ENCODE peak calls at places on chromosomes 11 and 22, in seven cellular contexts. One of them, this sample, is unnamed.
A peak's percentile ranks its signal among the peaks of the same experiment; 100 is the strongest.

GRCh38 chr11:116596346-116597260 is 176.2 kb downstream of the BUD13 start:
- DNase-seq in bronchial epithelial cell: no peak
- DNase-seq in heart left ventricle: no peak
- DNase-seq in nephron progenitor cell: no peak
- DNase-seq in AG10803: no peak
- DNase-seq in IMR-90: no peak
- DNase-seq in breast epithelium: no peak
- DNase-seq in this sample: no peak

GRCh38 chr11:124109377-124109776 is 5.9 kb upstream of the VWA5A start:
- DNase-seq in nephron progenitor cell: no peak
- DNase-seq in IMR-90: no peak
- DNase-seq in heart left ventricle: no peak
- DNase-seq in bronchial epithelial cell: no peak
- DNase-seq in AG10803: no peak
- DNase-seq in breast epithelium: no peak
- DNase-seq in this sample: no peak

GRCh38 chr11:12244156-12244555 is 133.2 kb upstream of the PARVA start:
- DNase-seq in bronchial epithelial cell: no peak
- DNase-seq in breast epithelium: no peak
- DNase-seq in heart left ventricle: no peak
- DNase-seq in nephron progenitor cell: no peak
- DNase-seq in IMR-90: no peak
- DNase-seq in AG10803: no peak
- DNase-seq in this sample: no peak

GRCh38 chr11:123454060-123454651 is 24.1 kb downstream of the GRAMD1B start:
- DNase-seq in IMR-90: peak; percentile 61
- DNase-seq in bronchial epithelial cell: peak; percentile 95
- DNase-seq in AG10803: no peak
- DNase-seq in nephron progenitor cell: no peak
- DNase-seq in breast epithelium: no peak
- DNase-seq in heart left ventricle: peak; percentile 49
- DNase-seq in this sample: no peak

GRCh38 chr22:22195265-22196017 is 49.1 kb upstream of the VPREB1 start:
- DNase-seq in nephron progenitor cell: peak; percentile 89
- DNase-seq in bronchial epithelial cell: peak; percentile 66
- DNase-seq in IMR-90: peak; percentile 37
- DNase-seq in AG10803: peak; percentile 31
- DNase-seq in breast epithelium: peak; percentile 72
- DNase-seq in heart left ventricle: no peak
- DNase-seq in this sample: peak; percentile 71

GRCh38 chr11:67594480-67594879 is 10.9 kb downstream of the GSTP1 start:
- DNase-seq in AG10803: no peak
- DNase-seq in bronchial epithelial cell: no peak
- DNase-seq in IMR-90: no peak
- DNase-seq in heart left ventricle: no peak
- DNase-seq in nephron progenitor cell: no peak
- DNase-seq in breast epithelium: no peak
- DNase-seq in this sample: no peak

GRCh38 chr11:100557830-100558611 is 129.1 kb upstream of the ARHGAP42 start:
- DNase-seq in nephron progenitor cell: no peak
- DNase-seq in IMR-90: peak; percentile 63
- DNase-seq in AG10803: peak; percentile 58
- DNase-seq in breast epithelium: no peak
- DNase-seq in bronchial epithelial cell: peak; percentile 78
- DNase-seq in heart left ventricle: no peak
- DNase-seq in this sample: no peak

GRCh38 chr11:117786099-117786870 is 10.7 kb downstream of the DSCAML1 start:
- DNase-seq in breast epithelium: no peak
- DNase-seq in heart left ventricle: no peak
- DNase-seq in bronchial epithelial cell: peak; percentile 37
- DNase-seq in nephron progenitor cell: peak; percentile 23
- DNase-seq in IMR-90: no peak
- DNase-seq in AG10803: no peak
- DNase-seq in this sample: no peak

GRCh38 chr11:121572581-121573059 is 119.9 kb upstream of the SORL1-AS1 start:
- DNase-seq in IMR-90: no peak
- DNase-seq in bronchial epithelial cell: no peak
- DNase-seq in nephron progenitor cell: no peak
- DNase-seq in heart left ventricle: no peak
- DNase-seq in AG10803: no peak
- DNase-seq in breast epithelium: no peak
- DNase-seq in this sample: no peak

GRCh38 chr11:117792241-117792640 is 4.8 kb downstream of the DSCAML1 start:
- DNase-seq in heart left ventricle: no peak
- DNase-seq in bronchial epithelial cell: no peak
- DNase-seq in nephron progenitor cell: no peak
- DNase-seq in AG10803: no peak
- DNase-seq in IMR-90: no peak
- DNase-seq in breast epithelium: no peak
- DNase-seq in this sample: no peak

GRCh38 chr22:42928969-42929837 is 72.1 kb upstream of the ARFGAP3 start:
- DNase-seq in IMR-90: no peak
- DNase-seq in nephron progenitor cell: no peak
- DNase-seq in heart left ventricle: no peak
- DNase-seq in bronchial epithelial cell: no peak
- DNase-seq in breast epithelium: no peak
- DNase-seq in AG10803: peak; percentile 62
- DNase-seq in this sample: no peak

DNA sequence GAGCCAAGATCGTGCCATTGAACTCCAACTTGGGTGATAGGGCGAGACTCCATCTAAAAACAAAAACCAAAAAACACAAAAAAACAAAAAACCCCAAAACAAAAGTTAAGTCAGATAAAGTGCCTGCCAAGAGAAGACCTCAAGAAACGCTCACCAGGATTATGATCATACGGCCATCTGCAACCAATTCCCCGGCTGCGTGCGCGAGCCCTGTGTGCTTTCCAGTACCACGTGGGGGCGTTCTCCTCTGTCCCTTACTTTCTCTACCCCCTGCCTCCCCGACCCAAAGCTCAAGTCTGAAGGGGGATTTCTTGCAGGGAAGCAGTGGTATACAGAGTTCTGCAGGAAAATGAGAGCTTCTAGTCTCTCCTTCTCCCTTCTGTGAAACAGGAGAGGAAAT is 10.5 kb upstream of the RPS19BP1 start:
- DNase-seq in IMR-90: peak; percentile 32
- DNase-seq in bronchial epithelial cell: no peak
- DNase-seq in AG10803: no peak
- DNase-seq in nephron progenitor cell: peak; percentile 57
- DNase-seq in heart left ventricle: no peak
- DNase-seq in breast epithelium: no peak
- DNase-seq in this sample: no peak
- TF ChIP-seq CTCF in IMR-90: peak; percentile 55
- TF ChIP-seq CTCF in bronchial epithelial cell: peak; percentile 55
- TF ChIP-seq CTCF in AG10803: peak; percentile 36
- TF ChIP-seq CTCF in nephron progenitor cell: peak; percentile 49
- TF ChIP-seq CTCF in heart left ventricle: no peak
- TF ChIP-seq CTCF in breast epithelium: no peak
- TF ChIP-seq CTCF in this sample: no peak

DNA sequence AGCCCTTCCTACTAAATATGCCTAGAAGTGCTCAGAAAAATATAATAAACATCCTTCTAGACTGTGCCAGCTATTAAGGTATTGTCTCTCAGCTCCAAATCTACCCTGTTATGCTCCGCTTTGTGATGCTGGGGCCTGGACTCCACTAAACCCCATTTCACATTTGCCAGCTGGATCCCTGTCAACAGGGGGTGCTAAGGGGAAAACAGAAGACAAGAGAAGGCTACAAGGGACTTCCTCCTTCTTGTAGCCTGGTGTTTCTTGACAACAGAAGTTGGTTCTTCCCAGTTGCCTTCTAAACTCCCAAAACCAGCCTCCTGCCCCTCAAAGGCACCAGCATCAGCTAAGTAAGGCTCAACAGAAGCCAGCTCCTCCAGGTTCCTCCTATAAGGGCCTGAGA is 5.2 kb downstream of the NUMA1 start:
- DNase-seq in heart left ventricle: no peak
- DNase-seq in breast epithelium: no peak
- DNase-seq in bronchial epithelial cell: no peak
- DNase-seq in IMR-90: no peak
- DNase-seq in nephron progenitor cell: no peak
- DNase-seq in AG10803: no peak
- DNase-seq in this sample: no peak
- TF ChIP-seq CTCF in heart left ventricle: no peak
- TF ChIP-seq CTCF in breast epithelium: no peak
- TF ChIP-seq CTCF in bronchial epithelial cell: no peak
- TF ChIP-seq CTCF in IMR-90: peak; percentile 15
- TF ChIP-seq CTCF in nephron progenitor cell: no peak
- TF ChIP-seq CTCF in AG10803: peak; percentile 18
- TF ChIP-seq CTCF in this sample: no peak

DNA sequence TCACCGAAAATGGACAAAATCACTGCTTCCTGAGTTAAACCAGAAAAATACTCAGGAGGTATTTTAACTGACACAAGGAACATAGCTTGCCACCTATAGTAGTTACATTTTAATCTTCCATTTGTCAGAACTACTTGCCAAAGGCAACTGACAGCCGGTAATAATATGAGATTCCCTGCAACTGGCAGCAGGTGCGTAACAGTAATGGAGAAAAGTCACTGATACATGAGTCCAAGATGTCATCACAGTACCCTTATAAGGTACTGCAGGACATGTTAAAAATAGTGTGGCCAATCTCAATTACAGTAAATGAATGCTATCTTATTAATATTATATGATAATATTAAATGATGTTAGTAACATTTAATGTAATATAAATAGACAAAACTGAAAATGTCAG is 21.1 kb upstream of the ARHGAP32 start:
- DNase-seq in IMR-90: no peak
- DNase-seq in AG10803: no peak
- DNase-seq in bronchial epithelial cell: no peak
- DNase-seq in nephron progenitor cell: no peak
- DNase-seq in breast epithelium: no peak
- DNase-seq in heart left ventricle: no peak
- DNase-seq in this sample: no peak
- TF ChIP-seq CTCF in IMR-90: no peak
- TF ChIP-seq CTCF in AG10803: no peak
- TF ChIP-seq CTCF in bronchial epithelial cell: no peak
- TF ChIP-seq CTCF in nephron progenitor cell: no peak
- TF ChIP-seq CTCF in breast epithelium: no peak
- TF ChIP-seq CTCF in heart left ventricle: no peak
- TF ChIP-seq CTCF in this sample: no peak

DNA sequence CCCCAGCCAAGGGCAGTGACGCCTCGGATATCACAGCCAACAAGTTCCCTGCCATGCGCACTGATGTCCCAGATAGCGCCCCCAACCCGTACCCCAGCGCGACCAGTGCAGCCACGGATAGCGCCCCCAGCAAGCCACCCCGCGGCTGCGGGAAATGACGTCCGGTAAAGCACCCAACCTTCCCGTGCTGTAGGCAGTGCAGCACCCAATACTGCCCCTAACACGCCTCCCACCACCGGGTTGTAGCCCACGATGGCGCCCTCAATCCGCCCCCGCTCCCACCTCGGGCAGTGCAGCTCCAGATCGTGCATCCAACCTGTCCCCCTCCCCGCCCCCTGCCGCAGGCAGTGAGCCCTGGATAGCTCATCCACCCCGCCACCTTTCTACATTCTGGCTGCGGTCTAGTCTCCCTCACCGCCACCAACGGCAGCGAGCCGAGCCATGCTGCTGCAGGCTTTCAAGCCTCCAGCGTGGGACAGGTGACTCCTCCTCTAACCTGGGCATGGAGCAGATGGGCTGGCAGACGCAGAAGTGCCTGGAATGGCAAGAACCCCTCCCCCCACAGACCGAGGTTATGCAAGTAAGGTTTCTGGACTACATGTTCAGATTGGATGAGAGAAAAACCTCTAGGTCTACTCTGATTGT is 540 bp downstream of the RFPL2 start:
- DNase-seq in nephron progenitor cell: peak; percentile 47
- DNase-seq in IMR-90: no peak
- DNase-seq in bronchial epithelial cell: no peak
- DNase-seq in AG10803: no peak
- DNase-seq in breast epithelium: no peak
- DNase-seq in heart left ventricle: no peak
- DNase-seq in this sample: no peak
- TF ChIP-seq CTCF in nephron progenitor cell: no peak
- TF ChIP-seq CTCF in IMR-90: no peak
- TF ChIP-seq CTCF in bronchial epithelial cell: no peak
- TF ChIP-seq CTCF in AG10803: no peak
- TF ChIP-seq CTCF in breast epithelium: no peak
- TF ChIP-seq CTCF in heart left ventricle: no peak
- TF ChIP-seq CTCF in this sample: no peak

DNA sequence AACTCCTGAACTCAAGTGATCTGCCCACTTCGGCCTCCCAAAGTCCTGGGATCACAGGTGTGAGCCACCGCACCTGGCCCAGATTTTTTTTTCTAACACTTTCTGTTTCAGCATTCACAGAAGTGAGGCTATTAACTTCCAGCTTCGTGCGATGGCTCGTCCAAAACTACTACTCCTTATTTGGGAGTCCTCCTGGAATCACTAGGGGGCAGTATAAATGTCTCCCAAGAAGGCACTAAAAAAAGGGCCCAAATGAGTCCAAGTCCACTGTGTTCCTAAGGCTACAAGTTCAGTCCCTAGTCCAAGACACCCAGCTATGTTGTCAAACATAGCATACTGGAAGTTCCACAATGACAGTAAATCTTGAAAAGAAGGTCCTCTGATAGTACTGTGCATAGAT is 63.2 kb upstream of the BIRC3 start:
- DNase-seq in breast epithelium: no peak
- DNase-seq in heart left ventricle: no peak
- DNase-seq in IMR-90: no peak
- DNase-seq in bronchial epithelial cell: no peak
- DNase-seq in AG10803: no peak
- DNase-seq in nephron progenitor cell: no peak
- DNase-seq in this sample: no peak
- TF ChIP-seq CTCF in breast epithelium: no peak
- TF ChIP-seq CTCF in heart left ventricle: no peak
- TF ChIP-seq CTCF in IMR-90: peak; percentile 17
- TF ChIP-seq CTCF in bronchial epithelial cell: no peak
- TF ChIP-seq CTCF in AG10803: peak; percentile 9
- TF ChIP-seq CTCF in nephron progenitor cell: no peak
- TF ChIP-seq CTCF in this sample: no peak

This sample was measured in mesothelial cell of epicardium.